ENCODE peak calls at places on chromosomes 12 and 14, in five cellular contexts. W, U, N, T and P are unnamed samples.

GRCh38 chr14:100900837-100901390 is 2.6 kb downstream of the RTL1 start:
- DNase-seq in W (no peak), U (peak), N (peak), T (no peak), P (peak)

GRCh38 chr14:75340921-75341320 is 62.3 kb downstream of the FOS start:
- DNase-seq in W (peak), U (no peak), N (no peak), T (no peak), P (peak)

GRCh38 chr12:724194-724855 is 28.1 kb upstream of the WNK1 start:
- DNase-seq in W (no peak), U (no peak), N (peak), T (no peak), P (no peak)

GRCh38 chr14:54487771-54488170 is 1.0 kb downstream of the GMFB start:
- DNase-seq in W (peak), U (no peak), N (peak), T (peak), P (no peak)

GRCh38 chr12:15192721-15193120 is 28.5 kb downstream of the RERG start:
- DNase-seq in W (no peak), U (no peak), N (no peak), T (no peak), P (no peak)

GRCh38 chr12:93803408-93803807 is 126.2 kb downstream of the CRADD start:
- DNase-seq in W (peak), U (no peak), N (no peak), T (peak), P (no peak)

GRCh38 chr12:179131-179884 is 34.6 kb downstream of the SLC6A12 start:
- DNase-seq in W (no peak), U (peak), N (no peak), T (no peak), P (no peak)

GRCh38 chr12:96720363-96720705 is 186.7 kb upstream of the NEDD1 start:
- DNase-seq in W (no peak), U (peak), N (peak), T (no peak), P (no peak)

GRCh38 chr14:68248481-68249255 is 429.1 kb downstream of the RAD51B start:
- DNase-seq in W (peak), U (peak), N (peak), T (peak), P (no peak)

GRCh38 chr14:81211844-81212243 is 8.9 kb downstream of the GTF2A1 start:
- DNase-seq in W (peak), U (peak), N (peak), T (peak), P (no peak)